ENCODE peak calls at places on chromosomes 2 and 18, in nine cellular contexts. K is GM06990; F is activated CD8-positive, alpha-beta memory T cell treated with anti-CD3 and anti-CD28 coated beads, Interleukin-2, amount 10 ng/mL, durations not matched to agents 7 days and 5 days; H is CD8-positive, alpha-beta memory T cell; R is astrocyte of the hippocampus; P is kidney; N is hepatic stellate cell; A is upper lobe of right lung; D is hypothalamus. M is an unnamed sample.

GRCh38 chr2:133841905-133842304 is 273.6 kb upstream of the NCKAP5 start:
- DNase-seq in K (no peak), F (no peak), H (no peak), R (peak; percentile 87), P (peak; percentile 63), N (peak; percentile 95), A (no peak), D (no peak), M (peak; percentile 93)

GRCh38 chr2:227143895-227144294 is 20.1 kb downstream of the COL4A4 start:
- DNase-seq in K (no peak), F (no peak), H (no peak), R (no peak), P (no peak), N (no peak), A (no peak), D (no peak), M (no peak)

GRCh38 chr18:23626451-23627279 is 36.0 kb downstream of the ANKRD29 start:
- DNase-seq in K (no peak), F (no peak), H (no peak), R (no peak), P (no peak), N (no peak), A (no peak), D (no peak), M (peak; percentile 65)

GRCh38 chr2:233627331-233628025 is 8.8 kb upstream of the UGT1A10 start:
- DNase-seq in K (no peak), F (no peak), H (no peak), R (no peak), P (no peak), N (no peak), A (no peak), D (no peak), M (no peak)

GRCh38 chr2:23280401-23280800 is 104.6 kb upstream of the KLHL29 start:
- DNase-seq in K (no peak), F (no peak), H (no peak), R (no peak), P (no peak), N (no peak), A (no peak), D (no peak), M (peak; percentile 5)

GRCh38 chr18:57743008-57743407 is 60.1 kb downstream of the ATP8B1 start:
- DNase-seq in K (no peak), F (no peak), H (no peak), R (peak; percentile 88), P (no peak), N (peak; percentile 24), A (no peak), D (no peak), M (peak; percentile 58)

GRCh38 chr2:120678251-120678650 is 57.4 kb upstream of the GLI2 start:
- DNase-seq in K (no peak), F (no peak), H (no peak), R (peak; percentile 53), P (no peak), N (no peak), A (peak; percentile 39), D (no peak), M (no peak)

GRCh38 chr2:55452879-55453278 is 33.2 kb upstream of the CCDC88A start:
- DNase-seq in K (peak; percentile 13), F (no peak), H (no peak), R (no peak), P (no peak), N (no peak), A (no peak), D (no peak), M (no peak)

GRCh38 chr2:219448776-219449476 is 14.3 kb downstream of the SPEG start:
- DNase-seq in K (no peak), F (no peak), H (peak; percentile 38), R (no peak), P (no peak), N (no peak), A (no peak), D (no peak), M (no peak)

GRCh38 chr18:12057419-12058039 is 36.1 kb upstream of the ANKRD62 start:
- DNase-seq in K (no peak), F (peak; percentile 38), H (no peak), R (no peak), P (no peak), N (no peak), A (no peak), D (no peak), M (no peak)

GRCh38 chr2:144526826-144527225 is 6.9 kb upstream of the ZEB2 start:
- DNase-seq in K (no peak), F (no peak), H (no peak), R (no peak), P (no peak), N (no peak), A (no peak), D (no peak), M (no peak)

GRCh38 chr2:49035477-49035876 is 118.8 kb downstream of the FSHR start:
- DNase-seq in K (no peak), F (no peak), H (no peak), R (peak; percentile 7), P (no peak), N (no peak), A (no peak), D (no peak), M (no peak)

GRCh38 chr2:222052934-222053367 is 245.8 kb downstream of the PAX3 start:
- DNase-seq in K (no peak), F (no peak), H (no peak), R (peak; percentile 26), P (no peak), N (no peak), A (no peak), D (no peak), M (no peak)

GRCh38 chr2:88265352-88265960 is 95.3 kb downstream of the THNSL2 start:
- DNase-seq in K (no peak), F (peak; percentile 48), H (no peak), R (peak; percentile 54), P (no peak), N (no peak), A (no peak), D (no peak), M (peak; percentile 21)

GRCh38 chr18:60865801-60866200 is 467.4 kb upstream of the CDH20 start:
- DNase-seq in K (no peak), F (no peak), H (no peak), R (no peak), P (no peak), N (no peak), A (no peak), D (no peak), M (peak; percentile 2)

GRCh38 chr18:8766576-8767253 is 61.4 kb downstream of the MTCL1 start:
- DNase-seq in K (no peak), F (no peak), H (no peak), R (no peak), P (no peak), N (no peak), A (no peak), D (no peak), M (no peak)

GRCh38 chr2:143110759-143111428 is 18.3 kb upstream of the ARHGAP15 start:
- DNase-seq in K (peak; percentile 25), F (peak; percentile 78), H (peak; percentile 64), R (peak; percentile 81), P (no peak), N (peak; percentile 5), A (no peak), D (peak; percentile 6), M (peak; percentile 66)

GRCh38 chr18:27500531-27500930 is 315.4 kb upstream of the CHST9 start:
- DNase-seq in K (no peak), F (no peak), H (no peak), R (no peak), P (no peak), N (no peak), A (no peak), D (no peak), M (no peak)

GRCh38 chr2:219769044-219770030 is 141.9 kb downstream of the SLC4A3 start:
- DNase-seq in K (no peak), F (no peak), H (no peak), R (peak; percentile 49), P (peak; percentile 92), N (no peak), A (no peak), D (no peak), M (no peak)

GRCh38 chr2:223092667-223093066 is 40.7 kb downstream of the KCNE4 start:
- DNase-seq in K (no peak), F (no peak), H (no peak), R (no peak), P (no peak), N (no peak), A (no peak), D (no peak), M (no peak)

GRCh38 chr2:122531803-122532344 is 776.4 kb downstream of the TSN start:
- DNase-seq in K (no peak), F (no peak), H (no peak), R (peak; percentile 5), P (no peak), N (no peak), A (peak; percentile 54), D (no peak), M (no peak)

GRCh38 chr2:205545971-205546370 is 136.3 kb upstream of the NRP2 start:
- DNase-seq in K (no peak), F (no peak), H (no peak), R (no peak), P (no peak), N (no peak), A (no peak), D (no peak), M (no peak)

M was measured in dermis blood vessel endothelial cell.